ENCODE peak calls at places on chromosomes 5 and 9, in five cellular contexts. X is endothelial cell, Z is WTC11, R is nephron progenitor cell, U is left ventricle myocardium inferior. I is an unnamed sample.
A peak's percentile ranks its signal among the peaks of the same experiment; 100 is the strongest.

GRCh38 chr9:36623280-36623679 is 50.6 kb downstream of the MELK start:
- DNase-seq in X (no peak), Z (no peak), R (no peak), U (no peak), I (peak; percentile 35)

GRCh38 chr5:127590154-127590722 is 58.6 kb upstream of the CTXN3 start:
- DNase-seq in X (no peak), Z (no peak), R (no peak), U (no peak), I (no peak)

GRCh38 chr5:77409870-77410621 is 82.1 kb downstream of the WDR41 start:
- DNase-seq in X (no peak), Z (no peak), R (no peak), U (no peak), I (no peak)

GRCh38 chr5:160181965-160182622 is 47.2 kb upstream of the FABP6 start:
- DNase-seq in X (no peak), Z (no peak), R (no peak), U (no peak), I (no peak)

GRCh38 chr5:112372543-112372942 is 46.5 kb downstream of the EPB41L4A start:
- DNase-seq in X (no peak), Z (no peak), R (no peak), U (no peak), I (no peak)

GRCh38 chr5:155332618-155333017 is 319.1 kb downstream of the KIF4B start:
- DNase-seq in X (no peak), Z (no peak), R (no peak), U (no peak), I (no peak)

GRCh38 chr5:130198927-130199326 is 294.7 kb downstream of the CHSY3 start:
- DNase-seq in X (no peak), Z (peak; percentile 14), R (no peak), U (no peak), I (peak; percentile 63)

GRCh38 chr5:31383734-31384133 is 148.2 kb downstream of the DROSHA start:
- DNase-seq in X (peak; percentile 11), Z (no peak), R (no peak), U (no peak), I (peak; percentile 58)

GRCh38 chr9:110125207-110125751 is 82.7 kb downstream of the C9orf152 start:
- DNase-seq in X (peak; percentile 75), Z (peak; percentile 81), R (peak; percentile 76), U (peak; percentile 86), I (peak; percentile 99)

GRCh38 chr9:91603940-91604339 is 180.3 kb upstream of the NFIL3 start:
- DNase-seq in X (no peak), Z (no peak), R (no peak), U (no peak), I (no peak)

GRCh38 chr5:14264605-14265316 is 121.6 kb downstream of the TRIO start:
- DNase-seq in X (peak; percentile 89), Z (peak; percentile 92), R (peak; percentile 94), U (peak; percentile 91), I (peak; percentile 92)

GRCh38 chr9:83477120-83477519 is 61.1 kb downstream of the FRMD3 start:
- DNase-seq in X (no peak), Z (no peak), R (no peak), U (no peak), I (no peak)

GRCh38 chr5:89178576-89178975 is 295.6 kb upstream of the MEF2C start:
- DNase-seq in X (no peak), Z (no peak), R (no peak), U (no peak), I (no peak)

GRCh38 chr5:137098238-137098637 is 400.9 kb downstream of the SPOCK1 start:
- DNase-seq in X (no peak), Z (no peak), R (no peak), U (no peak), I (no peak)

GRCh38 chr9:76365028-76365427 is 29.2 kb downstream of the RFK start:
- DNase-seq in X (no peak), Z (no peak), R (no peak), U (no peak), I (peak; percentile 58)

GRCh38 chr5:168936511-168936910 is 357.3 kb upstream of the PANK3 start:
- DNase-seq in X (no peak), Z (no peak), R (no peak), U (no peak), I (no peak)

GRCh38 chr9:122468735-122469134 is 9.0 kb downstream of the OR1J1 start:
- DNase-seq in X (no peak), Z (no peak), R (no peak), U (no peak), I (peak; percentile 69)

GRCh38 chr5:133460172-133460758 is 152.1 kb downstream of the FSTL4 start:
- DNase-seq in X (peak; percentile 64), Z (peak; percentile 80), R (peak; percentile 66), U (no peak), I (peak; percentile 8)

GRCh38 chr9:89677696-89678393 is 73.0 kb downstream of the GADD45G start:
- DNase-seq in X (no peak), Z (peak; percentile 70), R (peak; percentile 27), U (no peak), I (peak; percentile 16)

GRCh38 chr5:9441610-9442009 is 104.3 kb downstream of the SEMA5A start:
- DNase-seq in X (no peak), Z (no peak), R (no peak), U (no peak), I (no peak)

DNA sequence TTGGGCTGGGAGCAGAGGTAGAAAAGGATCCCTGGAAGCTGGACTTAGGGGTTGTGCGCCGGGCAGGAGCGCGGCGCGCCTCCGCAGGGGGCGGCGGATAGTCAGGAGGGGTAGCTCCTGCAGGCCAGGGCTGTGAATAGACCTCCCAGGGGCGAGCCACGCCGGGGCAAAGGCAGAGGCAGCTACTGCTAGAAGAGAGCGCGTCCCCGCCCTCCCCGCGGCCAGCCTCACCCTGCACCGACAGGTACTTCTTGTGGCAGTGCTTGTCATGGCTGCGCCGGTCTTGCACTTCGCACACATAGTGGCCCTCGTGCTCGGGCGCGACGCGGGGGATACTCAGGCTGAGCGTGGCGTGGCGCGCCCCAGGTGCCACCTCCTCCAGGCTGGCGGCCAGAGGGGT is 28.1 kb downstream of the FLT4 start:
- DNase-seq in X (no peak), Z (no peak), R (no peak), U (no peak), I (no peak)
- TF ChIP-seq CTCF in X (no peak), Z (no peak), R (no peak), U (no peak), I (no peak)

GRCh38 chr5:80193421-80193820 is 62.4 kb downstream of the SERINC5 start:
- DNase-seq in X (no peak), Z (no peak), R (no peak), U (no peak), I (no peak)
- TF ChIP-seq CTCF in X (no peak), Z (no peak), R (no peak), U (no peak), I (no peak)

GRCh38 chr9:71910602-71911060 is 362 bp downstream of the ABHD17B start:
- DNase-seq in X (no peak), Z (no peak), R (no peak), U (no peak), I (no peak)
- TF ChIP-seq CTCF in X (no peak), Z (no peak), R (no peak), U (no peak), I (no peak)

DNA sequence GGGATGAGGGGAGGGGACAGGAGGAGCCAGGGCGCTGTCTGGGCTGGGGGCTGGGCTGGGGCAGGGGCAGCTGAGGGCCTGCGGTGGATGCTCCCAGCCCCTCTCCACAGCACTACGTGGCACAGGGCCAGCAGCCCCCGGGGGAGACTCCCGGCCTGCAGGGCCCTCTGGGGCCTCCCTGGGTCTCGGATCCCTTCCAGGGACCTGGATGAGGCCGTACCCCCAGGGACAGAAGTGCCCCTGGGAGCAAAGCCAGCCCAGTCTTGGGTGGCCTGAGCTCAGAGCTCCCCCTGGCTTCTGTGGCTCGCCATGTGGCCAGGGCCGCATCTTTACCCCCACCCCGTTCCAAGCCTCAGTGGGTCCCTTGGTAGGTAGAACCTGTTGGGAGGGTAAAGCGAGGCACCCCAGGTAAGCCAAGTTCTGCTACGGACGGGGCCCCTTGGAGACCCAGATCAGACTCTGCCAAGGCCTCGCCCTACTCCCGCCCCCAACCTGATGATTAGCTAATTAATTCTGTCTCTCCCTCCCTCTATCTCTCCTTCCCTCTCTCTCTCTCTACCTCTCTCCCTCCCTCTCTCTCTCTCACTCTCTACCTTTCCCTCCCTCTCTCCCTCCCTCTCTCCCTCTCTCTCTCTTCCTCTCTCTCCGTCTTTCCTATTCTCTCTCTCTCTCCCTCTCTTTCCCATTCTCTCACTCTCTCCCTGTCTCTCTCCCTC is 24.3 kb downstream of the KCNT1 start:
- DNase-seq in X (no peak), Z (no peak), R (no peak), U (no peak), I (no peak)
- TF ChIP-seq CTCF in X (no peak), Z (no peak), R (no peak), U (no peak), I (no peak)

GRCh38 chr5:100779669-100780375 is 123.3 kb downstream of the ST8SIA4 start:
- DNase-seq in X (no peak), Z (no peak), R (no peak), U (no peak), I (no peak)
- TF ChIP-seq CTCF in X (no peak), Z (no peak), R (no peak), U (no peak), I (no peak)

DNA sequence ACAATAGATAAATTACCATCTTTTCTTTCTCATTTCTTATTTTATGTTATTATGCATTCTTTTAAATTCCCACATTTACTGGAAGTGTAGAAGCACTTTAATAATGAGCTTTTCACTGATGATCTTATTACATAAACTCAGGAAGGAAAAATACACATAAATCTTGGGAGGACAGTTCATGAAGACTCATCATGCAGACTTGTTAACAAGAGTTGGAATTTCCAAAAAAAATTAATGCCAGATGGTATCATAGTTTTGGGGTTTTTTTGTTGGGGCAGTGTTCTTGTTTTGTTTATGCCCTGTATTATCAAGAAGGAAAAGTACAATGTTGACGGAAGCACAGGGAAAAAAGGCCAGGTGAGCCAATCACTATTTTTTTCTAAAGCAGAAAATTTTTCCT is 35.1 kb downstream of the CEMIP2 start:
- DNase-seq in X (no peak), Z (no peak), R (no peak), U (no peak), I (no peak)
- TF ChIP-seq CTCF in X (no peak), Z (no peak), R (no peak), U (no peak), I (no peak)

DNA sequence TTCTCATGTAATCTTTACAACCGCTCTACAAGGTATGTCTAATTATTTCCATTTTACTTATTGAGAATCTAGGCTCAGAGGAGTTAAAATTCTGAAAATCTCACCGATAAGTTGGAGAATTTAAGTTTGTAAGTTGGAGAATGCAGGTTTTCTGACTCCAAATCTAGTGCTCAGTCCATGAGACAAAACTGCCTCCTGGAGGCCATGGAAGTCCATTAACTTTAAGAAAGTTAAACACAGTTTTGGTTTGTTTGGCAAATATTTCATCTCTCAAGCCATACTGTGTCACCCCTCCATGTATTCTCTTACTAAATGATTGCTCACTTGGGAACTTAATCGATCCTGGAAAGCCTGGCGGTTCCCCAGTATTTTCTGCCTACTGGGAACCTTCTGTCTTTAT is 52.6 kb downstream of the INIP start:
- DNase-seq in X (no peak), Z (no peak), R (no peak), U (no peak), I (peak; percentile 41)
- TF ChIP-seq CTCF in X (no peak), Z (no peak), R (no peak), U (peak; percentile 21), I (peak; percentile 27)

DNA sequence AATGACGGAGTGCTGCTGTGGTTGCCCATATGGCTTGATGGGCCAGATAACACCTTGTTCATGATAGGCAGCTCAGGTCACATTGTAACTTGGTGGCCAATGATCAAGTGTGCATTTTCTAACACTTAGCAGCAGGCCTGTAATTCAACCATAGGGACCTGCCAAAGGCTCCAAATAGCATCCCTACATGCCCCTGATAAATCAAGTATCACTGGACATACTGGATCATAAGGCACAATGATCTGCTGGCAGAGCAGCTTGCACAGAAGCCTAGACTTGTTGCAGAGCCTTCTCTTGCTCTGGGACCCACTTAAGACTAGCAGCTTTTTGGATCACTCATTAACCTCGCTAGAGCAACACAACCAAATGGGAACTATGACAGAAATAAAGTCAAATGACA is 46.0 kb upstream of the ISOC1 start:
- DNase-seq in X (no peak), Z (no peak), R (no peak), U (no peak), I (no peak)
- TF ChIP-seq CTCF in X (no peak), Z (no peak), R (no peak), U (no peak), I (no peak)

I was measured in fibroblast of pulmonary artery.